ENCODE peak calls at places on chromosome 11, in eight cellular contexts. One of them, this sample, is unnamed.

GRCh38 chr11:117796456-117797428 is at the start of gene DSCAML1:
- DNase-seq in IMR-90: no peak
- DNase-seq in stimulated activated CD4-positive, alpha-beta T cell treated with anti-CD3 and anti-CD28 coated beads, Interleukin-2, amount 100 ng/mL, for 48 hours: no peak
- DNase-seq in lower leg skin: no peak
- DNase-seq in endothelial cell: peak; percentile 41
- DNase-seq in T1000: no peak
- DNase-seq in MG63: no peak
- DNase-seq in neuronal stem cell: no peak
- DNase-seq in this sample: peak; percentile 73

GRCh38 chr11:45371251-45371749 is 85.2 kb upstream of the SYT13 start:
- DNase-seq in IMR-90: peak; percentile 46
- DNase-seq in stimulated activated CD4-positive, alpha-beta T cell treated with anti-CD3 and anti-CD28 coated beads, Interleukin-2, amount 100 ng/mL, for 48 hours: peak; percentile 71
- DNase-seq in lower leg skin: peak; percentile 24
- DNase-seq in endothelial cell: peak; percentile 89
- DNase-seq in T1000: no peak
- DNase-seq in MG63: peak; percentile 48
- DNase-seq in neuronal stem cell: peak; percentile 81
- DNase-seq in this sample: peak; percentile 88

GRCh38 chr11:80186687-80187086 is 745.9 kb upstream of the TENM4 start:
- DNase-seq in IMR-90: no peak
- DNase-seq in stimulated activated CD4-positive, alpha-beta T cell treated with anti-CD3 and anti-CD28 coated beads, Interleukin-2, amount 100 ng/mL, for 48 hours: no peak
- DNase-seq in lower leg skin: no peak
- DNase-seq in endothelial cell: no peak
- DNase-seq in T1000: no peak
- DNase-seq in MG63: no peak
- DNase-seq in neuronal stem cell: no peak
- DNase-seq in this sample: no peak

GRCh38 chr11:45659818-45660160 is 5.6 kb downstream of the CHST1 start:
- DNase-seq in IMR-90: no peak
- DNase-seq in stimulated activated CD4-positive, alpha-beta T cell treated with anti-CD3 and anti-CD28 coated beads, Interleukin-2, amount 100 ng/mL, for 48 hours: no peak
- DNase-seq in lower leg skin: no peak
- DNase-seq in endothelial cell: no peak
- DNase-seq in T1000: no peak
- DNase-seq in MG63: no peak
- DNase-seq in neuronal stem cell: no peak
- DNase-seq in this sample: no peak

GRCh38 chr11:69644071-69644961 is 3.4 kb downstream of the CCND1 start:
- DNase-seq in IMR-90: peak; percentile 92
- DNase-seq in stimulated activated CD4-positive, alpha-beta T cell treated with anti-CD3 and anti-CD28 coated beads, Interleukin-2, amount 100 ng/mL, for 48 hours: no peak
- DNase-seq in lower leg skin: no peak
- DNase-seq in endothelial cell: no peak
- DNase-seq in T1000: peak; percentile 68
- DNase-seq in MG63: peak; percentile 76
- DNase-seq in neuronal stem cell: no peak
- DNase-seq in this sample: no peak

GRCh38 chr11:108498046-108498815 is at the start of gene POGLUT3:
- DNase-seq in IMR-90: peak; percentile 49
- DNase-seq in stimulated activated CD4-positive, alpha-beta T cell treated with anti-CD3 and anti-CD28 coated beads, Interleukin-2, amount 100 ng/mL, for 48 hours: peak; percentile 25
- DNase-seq in lower leg skin: peak; percentile 32
- DNase-seq in endothelial cell: peak; percentile 65
- DNase-seq in T1000: no peak
- DNase-seq in MG63: peak; percentile 82
- DNase-seq in neuronal stem cell: peak; percentile 55
- DNase-seq in this sample: peak; percentile 80

GRCh38 chr11:10181811-10182210 is 112.2 kb downstream of the SBF2 start:
- DNase-seq in IMR-90: peak; percentile 36
- DNase-seq in stimulated activated CD4-positive, alpha-beta T cell treated with anti-CD3 and anti-CD28 coated beads, Interleukin-2, amount 100 ng/mL, for 48 hours: no peak
- DNase-seq in lower leg skin: no peak
- DNase-seq in endothelial cell: no peak
- DNase-seq in T1000: no peak
- DNase-seq in MG63: no peak
- DNase-seq in neuronal stem cell: no peak
- DNase-seq in this sample: no peak

GRCh38 chr11:75051043-75051442 is 45.6 kb downstream of the OR2AT4 start:
- DNase-seq in IMR-90: no peak
- DNase-seq in stimulated activated CD4-positive, alpha-beta T cell treated with anti-CD3 and anti-CD28 coated beads, Interleukin-2, amount 100 ng/mL, for 48 hours: no peak
- DNase-seq in lower leg skin: no peak
- DNase-seq in endothelial cell: no peak
- DNase-seq in T1000: no peak
- DNase-seq in MG63: no peak
- DNase-seq in neuronal stem cell: no peak
- DNase-seq in this sample: no peak

GRCh38 chr11:57085604-57086003 is 96.1 kb upstream of the LRRC55 start:
- DNase-seq in IMR-90: no peak
- DNase-seq in stimulated activated CD4-positive, alpha-beta T cell treated with anti-CD3 and anti-CD28 coated beads, Interleukin-2, amount 100 ng/mL, for 48 hours: no peak
- DNase-seq in lower leg skin: no peak
- DNase-seq in endothelial cell: no peak
- DNase-seq in T1000: no peak
- DNase-seq in MG63: no peak
- DNase-seq in neuronal stem cell: no peak
- DNase-seq in this sample: no peak

GRCh38 chr11:61883327-61883726 is 8.0 kb downstream of the FADS3 start:
- DNase-seq in IMR-90: no peak
- DNase-seq in stimulated activated CD4-positive, alpha-beta T cell treated with anti-CD3 and anti-CD28 coated beads, Interleukin-2, amount 100 ng/mL, for 48 hours: no peak
- DNase-seq in lower leg skin: no peak
- DNase-seq in endothelial cell: no peak
- DNase-seq in T1000: no peak
- DNase-seq in MG63: no peak
- DNase-seq in neuronal stem cell: no peak
- DNase-seq in this sample: no peak

GRCh38 chr11:107140988-107141387 is 122.7 kb upstream of the GUCY1A2 start:
- DNase-seq in IMR-90: no peak
- DNase-seq in stimulated activated CD4-positive, alpha-beta T cell treated with anti-CD3 and anti-CD28 coated beads, Interleukin-2, amount 100 ng/mL, for 48 hours: no peak
- DNase-seq in lower leg skin: no peak
- DNase-seq in endothelial cell: no peak
- DNase-seq in T1000: no peak
- DNase-seq in MG63: no peak
- DNase-seq in neuronal stem cell: no peak
- DNase-seq in this sample: no peak

This sample was measured in activated CD8-positive, alpha-beta memory T cell treated with anti-CD3 and anti-CD28 coated beads, Interleukin-2, amount 50 U/mL, for 48 hours.